ENCODE peak calls at places on chromosome 19, in four cellular contexts. X is cardiac muscle cell; S is fibroblast of lung; Y is CD4-positive, alpha-beta T cell. W is an unnamed sample.
A peak's percentile ranks its signal among the peaks of the same experiment; 100 is the strongest.

GRCh38 chr19:42284641-42285341 is 15.7 kb downstream of the CIC start:
- DNase-seq in Y (no peak), X (no peak), S (no peak), W (peak; percentile 24)

GRCh38 chr19:31054430-31054829 is 294.8 kb downstream of the TSHZ3 start:
- DNase-seq in Y (peak; percentile 1), S (peak; percentile 76), X (peak; percentile 78), W (peak; percentile 63)

GRCh38 chr19:45505151-45505995 is 1.9 kb upstream of the VASP start:
- DNase-seq in S (no peak), X (peak; percentile 50), Y (no peak), W (no peak)

GRCh38 chr19:52600639-52601024 is 30.5 kb downstream of the ZNF701 start:
- DNase-seq in S (no peak), Y (no peak), X (no peak), W (no peak)

GRCh38 chr19:9296336-9296735 is 13.3 kb downstream of the ZNF699 start:
- DNase-seq in S (no peak), Y (no peak), X (no peak), W (no peak)

GRCh38 chr19:27774337-27774736 is 1438.6 kb downstream of the UQCRFS1 start:
- DNase-seq in S (no peak), X (no peak), Y (no peak), W (peak; percentile 37)

GRCh38 chr19:19578241-19578640 is 40.2 kb downstream of the CILP2 start:
- DNase-seq in S (no peak), X (no peak), Y (no peak), W (no peak)

GRCh38 chr19:45451181-45451849 is 16.5 kb upstream of the FOSB start:
- DNase-seq in Y (peak; percentile 31), X (peak; percentile 72), S (peak; percentile 53), W (no peak)

GRCh38 chr19:52170863-52171320 is 529 bp downstream of the ZNF836 start:
- DNase-seq in S (no peak), Y (no peak), X (no peak), W (no peak)

GRCh38 chr19:1861599-1862031 is 1.8 kb downstream of the KLF16 start:
- DNase-seq in X (no peak), Y (no peak), S (no peak), W (no peak)

GRCh38 chr19:46480409-46480808 is 9.0 kb upstream of the PNMA8A start:
- DNase-seq in Y (no peak), S (peak; percentile 87), X (peak; percentile 89), W (no peak)

GRCh38 chr19:1102407-1103106 is 1.2 kb upstream of the GPX4 start:
- DNase-seq in S (peak; percentile 100), Y (no peak), X (peak; percentile 99), W (peak; percentile 98)

GRCh38 chr19:5971714-5972354 is 6.1 kb downstream of the RANBP3 start:
- DNase-seq in X (no peak), Y (no peak), S (no peak), W (no peak)

GRCh38 chr19:8638078-8638619 is 7.7 kb downstream of the NFILZ start:
- DNase-seq in X (peak; percentile 62), S (no peak), Y (no peak), W (peak; percentile 93)

GRCh38 chr19:51693819-51694218 is 689 bp downstream of the SPACA6 start:
- DNase-seq in Y (no peak), S (no peak), X (no peak), W (no peak)

GRCh38 chr19:47176627-47177090 is 46.0 kb downstream of the SAE1 start:
- DNase-seq in Y (peak; percentile 22), X (peak; percentile 90), S (peak; percentile 83), W (peak; percentile 84)

GRCh38 chr19:45443462-45444317 is 20.0 kb upstream of the ERCC1 start:
- DNase-seq in X (peak; percentile 95), S (peak; percentile 84), Y (peak; percentile 39), W (peak; percentile 99)

GRCh38 chr19:16025108-16026101 is 50.9 kb upstream of the TPM4 start:
- DNase-seq in S (peak; percentile 66), Y (no peak), X (peak; percentile 59), W (peak; percentile 76)

GRCh38 chr19:19460258-19460731 is 54.8 kb downstream of the GATAD2A start:
- DNase-seq in X (no peak), Y (no peak), S (no peak), W (no peak)

GRCh38 chr19:7534531-7534980 is 961 bp upstream of the PNPLA6 start:
- DNase-seq in Y (no peak), S (peak; percentile 82), X (peak; percentile 75), W (peak; percentile 71)

GRCh38 chr19:50629801-50630200 is 9.9 kb downstream of the SYT3 start:
- DNase-seq in Y (no peak), X (no peak), S (no peak), W (no peak)

GRCh38 chr19:16702123-16702522 is 17.5 kb upstream of the NWD1 start:
- DNase-seq in X (peak; percentile 49), Y (no peak), S (peak; percentile 60), W (no peak)

GRCh38 chr19:41994521-41994971 is 516 bp upstream of the ATP1A3 start:
- DNase-seq in X (no peak), Y (no peak), S (no peak), W (no peak)

GRCh38 chr19:46704379-46705076 is 12.4 kb downstream of the PRKD2 start:
- DNase-seq in S (peak; percentile 30), X (peak; percentile 51), Y (peak; percentile 83), W (no peak)

GRCh38 chr19:35247526-35248309 is 1.1 kb upstream of the LSR start:
- DNase-seq in X (no peak), Y (peak; percentile 52), S (no peak), W (no peak)

GRCh38 chr19:13841339-13842293 is 35.3 kb upstream of the NANOS3 start:
- DNase-seq in S (no peak), X (peak; percentile 45), Y (no peak), W (peak; percentile 73)

GRCh38 chr19:38183227-38183914 is 40.7 kb downstream of the DPF1 start:
- DNase-seq in X (peak; percentile 49), Y (no peak), S (peak; percentile 23), W (no peak)

GRCh38 chr19:16920816-16921529 is 32.2 kb downstream of the F2RL3 start:
- DNase-seq in X (peak; percentile 85), Y (no peak), S (peak; percentile 60), W (peak; percentile 70)

GRCh38 chr19:3380829-3381228 is 14.4 kb downstream of the NFIC start:
- DNase-seq in X (no peak), Y (no peak), S (no peak), W (no peak)

GRCh38 chr19:3386447-3387234 is 20.3 kb downstream of the NFIC start:
- DNase-seq in S (no peak), X (no peak), Y (no peak), W (no peak)

GRCh38 chr19:3381701-3382372 is 15.5 kb downstream of the NFIC start:
- DNase-seq in S (no peak), X (no peak), Y (no peak), W (no peak)

GRCh38 chr19:3382460-3383100 is 16.2 kb downstream of the NFIC start:
- DNase-seq in X (no peak), Y (no peak), S (no peak), W (no peak)

DNA sequence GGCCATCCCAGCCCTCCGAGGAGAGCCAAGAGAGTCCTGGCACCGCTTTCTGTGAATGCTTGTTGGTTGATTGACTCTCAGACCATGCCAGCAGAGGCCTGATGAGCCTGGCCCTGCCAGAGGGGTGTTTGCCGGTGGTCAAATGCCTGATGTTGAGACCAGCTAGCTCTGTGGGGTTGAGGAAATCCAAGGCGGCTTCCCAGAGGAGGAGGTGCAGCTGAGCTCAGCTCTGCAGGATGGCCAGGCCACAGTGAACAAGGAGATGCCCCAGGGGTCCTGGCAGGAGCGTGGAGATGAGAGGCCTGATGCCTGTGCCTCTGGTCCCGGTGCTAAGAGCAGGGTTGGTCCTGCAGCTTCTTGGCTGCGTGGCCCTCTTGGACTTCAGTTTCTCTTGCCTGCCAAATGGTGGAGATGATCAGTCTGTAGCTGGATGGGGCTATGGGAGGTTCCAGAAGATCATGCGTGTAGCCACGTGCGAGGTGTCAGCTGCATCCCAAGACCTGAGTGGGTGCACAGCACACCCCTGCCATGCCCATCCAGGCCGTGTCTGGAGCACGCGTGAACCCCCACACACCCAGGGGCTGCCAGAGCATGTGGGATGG is 16.8 kb downstream of the NFIC start:
- DNase-seq in S (no peak), Y (no peak), X (no peak), W (no peak)
- H3K27ac ChIP-seq in S (peak overlapping the region; percentile 47), Y (no peak overlapping the region), X (no peak overlapping the region), W (no peak overlapping the region)

GRCh38 chr19:10895363-10895762 is 24.0 kb downstream of the CARM1 start:
- DNase-seq in X (no peak), S (no peak), Y (no peak), W (no peak)

GRCh38 chr19:10896851-10897526 is 25.6 kb downstream of the CARM1 start:
- DNase-seq in X (no peak), S (no peak), Y (no peak), W (no peak)

GRCh38 chr19:10898633-10899032 is 27.3 kb downstream of the CARM1 start:
- DNase-seq in Y (no peak), X (no peak), S (no peak), W (no peak)

GRCh38 chr19:10894911-10895213 is 23.5 kb downstream of the CARM1 start:
- DNase-seq in S (no peak), X (no peak), Y (no peak), W (no peak)

GRCh38 chr19:10895920-10896319 is 24.6 kb downstream of the CARM1 start:
- DNase-seq in Y (no peak), X (no peak), S (no peak), W (no peak)
- H3K27ac ChIP-seq in Y (no peak overlapping the region), X (no peak overlapping the region), S (no peak overlapping the region), W (no peak overlapping the region)

DNA sequence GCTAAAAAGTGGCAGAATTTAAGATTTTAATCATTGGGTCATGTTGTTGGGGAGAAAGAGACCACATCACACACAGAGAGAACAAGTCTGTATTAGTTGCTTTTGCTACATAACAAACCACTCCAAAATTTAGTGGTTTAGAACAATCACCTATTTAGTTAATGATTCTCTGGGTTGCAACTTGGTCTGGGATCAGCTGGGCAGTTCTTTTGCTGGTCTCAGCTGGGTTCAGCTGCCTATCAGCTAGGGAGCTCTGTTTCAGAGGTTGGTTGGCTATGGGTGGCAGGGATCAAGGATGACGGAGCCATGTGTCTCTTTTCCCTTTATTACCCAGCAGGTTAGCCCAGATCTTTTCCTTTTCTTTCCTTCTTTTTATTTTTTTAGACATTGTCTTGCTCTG is 8.9 kb downstream of the PINLYP start:
- DNase-seq in S (no peak), X (no peak), Y (no peak), W (no peak)
- H3K27ac ChIP-seq in S (no peak overlapping the region), X (no peak overlapping the region), Y (no peak overlapping the region), W (peak overlapping the region; percentile 37)

DNA sequence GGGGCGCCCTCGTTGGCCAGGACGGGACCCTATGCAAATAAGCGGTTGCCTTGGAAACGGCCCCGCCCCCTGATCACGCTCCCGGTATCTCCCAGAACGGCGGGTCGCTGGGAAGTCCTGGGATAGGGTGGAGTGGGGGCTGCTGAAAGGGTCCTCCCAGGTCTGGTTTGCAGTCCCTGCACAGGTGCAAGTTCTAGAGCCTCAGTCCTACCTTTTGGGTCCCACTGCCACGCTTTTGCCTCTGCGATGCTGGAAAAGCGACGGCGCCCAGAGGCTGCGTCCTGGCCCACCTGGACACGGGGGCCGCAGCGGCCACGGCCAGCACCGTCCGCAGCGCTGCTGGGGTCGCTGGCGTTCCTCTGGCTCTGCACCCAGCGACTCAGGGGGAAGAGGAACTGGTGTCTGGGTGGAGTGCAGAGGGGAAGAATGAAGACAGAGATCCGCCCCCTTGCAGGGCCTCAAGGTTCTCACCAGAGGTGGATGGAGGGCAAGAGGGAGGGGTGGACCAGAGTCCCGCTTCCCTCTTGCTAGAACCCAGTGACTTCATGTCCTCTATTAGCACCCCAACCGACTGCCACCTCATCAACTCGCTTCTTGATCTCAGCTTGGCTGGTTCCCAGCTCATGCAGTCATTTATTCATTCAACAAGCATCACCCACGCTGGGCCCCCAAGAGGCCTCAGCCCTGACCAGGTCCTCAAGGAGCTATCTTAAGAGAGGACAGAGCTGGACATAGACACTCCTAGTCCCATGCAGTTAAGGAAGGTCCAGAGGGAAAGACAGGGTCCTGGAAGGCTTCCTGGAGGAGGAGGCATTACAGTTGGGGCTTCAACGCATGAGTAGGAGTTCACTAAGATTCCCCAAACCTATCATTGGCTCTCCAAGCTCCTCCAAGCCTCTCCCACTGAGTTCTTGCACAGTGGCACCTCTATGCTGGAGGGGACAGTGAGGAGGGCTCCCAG is at the start of gene LRRC25:
- DNase-seq in X (no peak), S (no peak), Y (no peak), W (no peak)
- H3K27ac ChIP-seq in X (no peak within 1 kb of the TSS), S (no peak within 1 kb of the TSS), Y (no peak within 1 kb of the TSS), W (no peak within 1 kb of the TSS)

W was measured in SJSA1.